ENCODE peak calls at places on chromosomes 3 and 15, in ten cellular contexts. X is neural progenitor cell, Q is stomach, M is cardiac fibroblast, I is heart left ventricle, R is kidney epithelial cell, G is progenitor cell of endocrine pancreas, K is A549, P is IMR-90, N is K562. S is an unnamed sample.

GRCh38 chr3:105394177-105394576 is 27.5 kb downstream of the ALCAM start:
- DNase-seq in X (no peak), Q (no peak), M (peak), I (no peak), R (no peak), G (no peak), K (no peak), P (no peak), N (no peak), S (no peak)

GRCh38 chr15:62241135-62241770 is 76.2 kb upstream of the C2CD4B start:
- DNase-seq in X (peak), Q (peak), M (no peak), I (no peak), R (no peak), G (no peak), K (peak), P (no peak), N (no peak), S (peak)

GRCh38 chr15:70714575-70714974 is 48.8 kb downstream of the UACA start:
- DNase-seq in X (no peak), Q (no peak), M (peak), I (no peak), R (no peak), G (no peak), K (no peak), P (no peak), N (no peak), S (no peak)

GRCh38 chr3:38137615-38138346 is 680 bp upstream of the MYD88 start:
- DNase-seq in X (peak), Q (no peak), M (no peak), I (no peak), R (no peak), G (no peak), K (no peak), P (no peak), N (peak), S (peak)

GRCh38 chr15:33612721-33613304 is 302.0 kb downstream of the RYR3 start:
- DNase-seq in X (no peak), Q (no peak), M (no peak), I (no peak), R (no peak), G (no peak), K (no peak), P (no peak), N (no peak), S (no peak)

GRCh38 chr3:79558943-79559342 is 208.9 kb downstream of the ROBO1 start:
- DNase-seq in X (no peak), Q (no peak), M (no peak), I (no peak), R (no peak), G (no peak), K (no peak), P (no peak), N (no peak), S (no peak)

GRCh38 chr15:98292442-98293240 is 332.1 kb downstream of the ARRDC4 start:
- DNase-seq in X (peak), Q (peak), M (peak), I (peak), R (no peak), G (peak), K (peak), P (no peak), N (peak), S (peak)

GRCh38 chr3:89179355-89179997 is 72.1 kb downstream of the EPHA3 start:
- DNase-seq in X (peak), Q (no peak), M (no peak), I (no peak), R (peak), G (no peak), K (no peak), P (no peak), N (no peak), S (no peak)

GRCh38 chr3:52076900-52077299 is 20.5 kb upstream of the DUSP7 start:
- DNase-seq in X (no peak), Q (no peak), M (no peak), I (no peak), R (no peak), G (no peak), K (no peak), P (no peak), N (no peak), S (no peak)

GRCh38 chr3:60909526-60909925 is 341.7 kb downstream of the FHIT start:
- DNase-seq in X (no peak), Q (no peak), M (no peak), I (no peak), R (no peak), G (no peak), K (no peak), P (no peak), N (no peak), S (no peak)

GRCh38 chr3:60294181-60294580 is 957.1 kb downstream of the FHIT start:
- DNase-seq in X (no peak), Q (no peak), M (peak), I (no peak), R (peak), G (no peak), K (no peak), P (peak), N (no peak), S (no peak)

GRCh38 chr3:150057227-150057626 is 86.5 kb upstream of the PFN2 start:
- DNase-seq in X (no peak), Q (no peak), M (no peak), I (no peak), R (no peak), G (no peak), K (no peak), P (no peak), N (no peak), S (no peak)

GRCh38 chr3:194758716-194759115 is 73.0 kb downstream of the FAM43A start:
- DNase-seq in X (no peak), Q (no peak), M (no peak), I (no peak), R (no peak), G (no peak), K (no peak), P (no peak), N (no peak), S (no peak)

GRCh38 chr15:63473007-63473748 is 31.2 kb upstream of the USP3 start:
- DNase-seq in X (no peak), Q (no peak), M (no peak), I (no peak), R (no peak), G (no peak), K (no peak), P (no peak), N (no peak), S (no peak)

GRCh38 chr3:62962656-62963055 is 87.4 kb upstream of the CADPS start:
- DNase-seq in X (no peak), Q (no peak), M (no peak), I (no peak), R (no peak), G (no peak), K (no peak), P (no peak), N (no peak), S (no peak)

GRCh38 chr15:22257668-22258401 is 177.5 kb downstream of the OR4M2 start:
- DNase-seq in X (no peak), Q (no peak), M (no peak), I (no peak), R (no peak), G (no peak), K (no peak), P (no peak), N (no peak), S (no peak)

GRCh38 chr3:63067999-63068645 is 192.9 kb upstream of the CADPS start:
- DNase-seq in X (peak), Q (no peak), M (peak), I (no peak), R (peak), G (peak), K (no peak), P (peak), N (peak), S (peak)

GRCh38 chr3:37074178-37074577 is 80.9 kb downstream of the MLH1 start:
- DNase-seq in X (no peak), Q (no peak), M (peak), I (no peak), R (no peak), G (no peak), K (no peak), P (peak), N (no peak), S (no peak)

GRCh38 chr15:101126618-101127502 is 125.0 kb downstream of the CHSY1 start:
- DNase-seq in X (peak), Q (no peak), M (peak), I (no peak), R (no peak), G (no peak), K (no peak), P (peak), N (no peak), S (no peak)

GRCh38 chr3:147015334-147015733 is 391.0 kb downstream of the ZIC4 start:
- DNase-seq in X (no peak), Q (no peak), M (no peak), I (no peak), R (no peak), G (no peak), K (no peak), P (no peak), N (no peak), S (no peak)

GRCh38 chr3:128283429-128283828 is 130.1 kb downstream of the EEFSEC start:
- DNase-seq in X (no peak), Q (no peak), M (no peak), I (no peak), R (no peak), G (no peak), K (no peak), P (no peak), N (no peak), S (no peak)

GRCh38 chr15:98946301-98947255 is 61.0 kb downstream of the PGPEP1L start:
- DNase-seq in X (no peak), Q (no peak), M (no peak), I (peak), R (no peak), G (no peak), K (no peak), P (peak), N (no peak), S (no peak)

GRCh38 chr15:59237119-59237853 is 30.6 kb downstream of the LDHAL6B start:
- DNase-seq in X (no peak), Q (no peak), M (no peak), I (no peak), R (no peak), G (no peak), K (no peak), P (no peak), N (no peak), S (no peak)

GRCh38 chr15:90145761-90146160 is 43.5 kb upstream of the IDH2 start:
- DNase-seq in X (no peak), Q (no peak), M (no peak), I (no peak), R (no peak), G (no peak), K (no peak), P (no peak), N (no peak), S (no peak)

GRCh38 chr15:70197945-70198361 is 100.2 kb upstream of the TLE3 start:
- DNase-seq in X (no peak), Q (peak), M (no peak), I (peak), R (peak), G (no peak), K (no peak), P (no peak), N (no peak), S (no peak)

GRCh38 chr3:42300013-42300412 is 34.0 kb upstream of the CCK start:
- DNase-seq in X (peak), Q (no peak), M (peak), I (no peak), R (peak), G (peak), K (no peak), P (peak), N (peak), S (peak)

GRCh38 chr3:62688050-62688449 is 187.2 kb downstream of the CADPS start:
- DNase-seq in X (no peak), Q (no peak), M (peak), I (no peak), R (no peak), G (no peak), K (no peak), P (no peak), N (no peak), S (no peak)

GRCh38 chr3:23073721-23074300 is 129.3 kb upstream of the UBE2E2 start:
- DNase-seq in X (no peak), Q (no peak), M (no peak), I (no peak), R (no peak), G (no peak), K (no peak), P (no peak), N (no peak), S (no peak)

GRCh38 chr3:184405075-184406060 is 25.5 kb downstream of the CHRD start:
- DNase-seq in X (no peak), Q (no peak), M (no peak), I (no peak), R (no peak), G (no peak), K (no peak), P (no peak), N (no peak), S (no peak)

GRCh38 chr15:30954674-30955073 is 36.8 kb downstream of the MTMR10 start:
- DNase-seq in X (no peak), Q (no peak), M (peak), I (no peak), R (no peak), G (no peak), K (peak), P (peak), N (no peak), S (no peak)

GRCh38 chr3:153897025-153897723 is 224.0 kb upstream of the ARHGEF26 start:
- DNase-seq in X (no peak), Q (no peak), M (no peak), I (no peak), R (no peak), G (no peak), K (no peak), P (no peak), N (no peak), S (no peak)

GRCh38 chr15:48084759-48085420 is 35.9 kb upstream of the SLC24A5 start:
- DNase-seq in X (peak), Q (no peak), M (peak), I (no peak), R (no peak), G (no peak), K (no peak), P (peak), N (no peak), S (no peak)

GRCh38 chr3:173401369-173401768 is 3.8 kb downstream of the NLGN1 start:
- DNase-seq in X (no peak), Q (no peak), M (no peak), I (no peak), R (no peak), G (no peak), K (no peak), P (no peak), N (no peak), S (no peak)

GRCh38 chr15:62647195-62647865 is 395.2 kb upstream of the TPM1 start:
- DNase-seq in X (no peak), Q (peak), M (peak), I (peak), R (peak), G (no peak), K (peak), P (peak), N (peak), S (no peak)

GRCh38 chr3:64244011-64244942 is 19.0 kb upstream of the PRICKLE2 start:
- DNase-seq in X (no peak), Q (no peak), M (no peak), I (no peak), R (no peak), G (no peak), K (peak), P (no peak), N (peak), S (no peak)

GRCh38 chr3:104831076-104831475 is 535.6 kb upstream of the ALCAM start:
- DNase-seq in X (no peak), Q (no peak), M (peak), I (no peak), R (no peak), G (no peak), K (no peak), P (peak), N (no peak), S (no peak)

GRCh38 chr3:143203848-143204247 is 84.3 kb downstream of the CHST2 start:
- DNase-seq in X (no peak), Q (no peak), M (no peak), I (no peak), R (no peak), G (no peak), K (no peak), P (peak), N (no peak), S (no peak)

DNA sequence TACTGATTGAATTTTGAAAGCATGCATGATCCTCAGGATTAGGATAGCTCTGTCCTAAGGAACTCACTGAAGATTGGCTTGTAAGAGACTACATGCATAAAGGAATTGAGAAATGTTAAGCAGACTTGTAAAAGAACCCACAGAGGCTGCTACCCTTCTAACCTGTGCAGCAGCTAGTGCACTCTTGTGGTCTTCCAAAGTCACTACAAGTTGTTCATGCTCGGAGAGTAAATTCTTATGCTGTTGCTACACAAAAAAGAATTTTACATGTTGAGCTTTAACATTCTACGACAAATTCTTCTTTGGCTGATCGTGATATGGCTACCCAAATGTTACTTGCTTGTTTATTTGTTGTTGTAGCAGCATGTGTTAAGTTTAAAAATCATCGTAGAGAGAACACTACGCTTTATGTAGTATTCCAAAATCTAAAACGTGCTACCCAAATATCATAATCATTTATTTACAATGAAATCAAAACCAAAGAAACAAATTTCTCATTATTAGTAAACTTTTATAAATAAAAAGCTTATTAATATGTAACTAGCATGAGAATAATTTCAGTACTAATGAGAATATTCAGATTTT is 55.0 kb downstream of the GOLIM4 start:
- DNase-seq in X (peak), Q (no peak), M (peak), I (no peak), R (peak), G (no peak), K (peak), P (peak), N (peak), S (no peak)
- TF ChIP-seq CTCF in X (peak), Q (peak), M (peak), I (peak), R (peak), G (peak), K (peak), P (peak), N (peak), S (peak)

DNA sequence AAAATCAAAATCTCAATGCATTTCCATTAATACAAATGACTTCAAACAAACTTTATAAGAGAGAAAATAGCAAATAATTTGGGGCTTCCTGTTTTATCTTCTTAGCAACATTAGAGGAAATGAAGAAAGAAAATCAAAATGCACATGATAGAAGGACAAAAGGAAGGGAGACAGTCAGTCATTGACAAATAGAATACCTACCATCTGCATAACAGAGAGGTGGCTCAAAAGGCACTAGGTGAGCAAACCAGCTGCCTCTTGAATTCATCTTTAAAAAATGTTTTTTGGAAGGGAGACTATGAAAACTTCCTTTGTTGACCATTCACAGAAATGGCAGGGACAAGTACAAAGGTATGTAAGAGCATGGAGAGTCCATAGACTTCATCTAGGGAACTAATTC is 9.4 kb downstream of the NMNAT3 start:
- DNase-seq in X (no peak), Q (no peak), M (no peak), I (no peak), R (no peak), G (no peak), K (no peak), P (no peak), N (no peak), S (no peak)
- TF ChIP-seq CTCF in X (no peak), Q (no peak), M (no peak), I (no peak), R (no peak), G (no peak), K (no peak), P (no peak), N (no peak), S (no peak)

DNA sequence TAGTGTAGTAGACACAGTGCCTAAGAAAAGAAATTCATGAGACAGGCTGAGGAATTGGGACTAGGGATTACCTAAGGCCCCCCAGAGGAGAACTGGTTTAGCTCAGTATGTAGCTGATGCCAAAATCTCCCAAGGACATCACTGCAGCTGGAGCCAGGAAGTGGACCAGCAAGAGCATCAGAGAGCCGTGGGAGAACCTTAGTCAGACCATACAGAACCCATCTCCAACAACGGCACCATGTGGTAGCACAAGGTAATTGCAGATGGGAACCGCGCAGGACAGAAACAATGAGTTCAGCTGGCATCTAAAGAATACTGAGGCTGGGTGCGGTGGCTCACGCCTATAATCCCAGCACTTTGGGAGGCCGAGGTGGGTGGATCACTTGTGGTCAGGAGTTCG is 81.7 kb downstream of the WNT5A start:
- DNase-seq in X (peak), Q (no peak), M (peak), I (no peak), R (no peak), G (no peak), K (no peak), P (peak), N (peak), S (peak)
- TF ChIP-seq CTCF in X (peak), Q (no peak), M (peak), I (no peak), R (peak), G (peak), K (no peak), P (peak), N (peak), S (peak)

GRCh38 chr15:58115692-58116091 is 22.5 kb upstream of the AQP9 start:
- DNase-seq in X (peak), Q (no peak), M (peak), I (no peak), R (no peak), G (no peak), K (peak), P (no peak), N (peak), S (no peak)
- TF ChIP-seq CTCF in X (peak), Q (no peak), M (peak), I (peak), R (peak), G (no peak), K (peak), P (no peak), N (peak), S (no peak)

DNA sequence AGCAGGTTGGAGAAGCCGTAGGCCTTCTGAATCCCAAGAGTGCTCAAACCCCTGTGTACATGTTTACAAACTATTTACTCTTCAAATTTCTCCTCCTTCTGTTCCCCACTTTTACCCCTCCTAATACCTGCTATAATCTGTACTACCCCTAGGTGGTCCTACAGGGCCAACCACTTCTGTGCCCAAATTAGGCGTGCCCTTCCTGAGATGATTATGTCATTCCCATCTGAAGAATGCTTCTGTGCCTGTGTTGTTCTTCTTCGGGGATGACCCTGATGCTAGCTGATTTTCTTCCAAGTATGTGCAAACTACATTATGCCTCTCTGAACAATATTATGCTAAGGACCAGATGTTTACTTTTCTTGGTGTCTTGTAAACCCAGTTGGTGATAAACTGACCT is 20.5 kb downstream of the RBP2 start:
- DNase-seq in X (peak), Q (no peak), M (no peak), I (no peak), R (no peak), G (no peak), K (peak), P (no peak), N (peak), S (no peak)
- TF ChIP-seq CTCF in X (peak), Q (no peak), M (peak), I (no peak), R (no peak), G (peak), K (no peak), P (no peak), N (no peak), S (peak)

S was measured in neural crest cell.